ENCODE peak calls at places on chromosomes 1 and 21, in eight cellular contexts. N is HCT116; L is tibial artery; V is heart right ventricle; P is Peyer's patch; Z is effector memory CD4-positive, alpha-beta T cell; I is spleen; O is hepatocyte. X is an unnamed sample.

GRCh38 chr1:99465176-99465900 is 180.6 kb upstream of the PALMD start:
- DNase-seq in I (no peak), O (no peak), L (no peak), P (no peak), N (no peak), Z (no peak), V (no peak), X (no peak)

GRCh38 chr1:199298825-199299224 is 660.0 kb downstream of the PTPRC start:
- DNase-seq in N (no peak), I (no peak), P (no peak), O (no peak), L (no peak), Z (no peak), V (no peak), X (no peak)

GRCh38 chr1:167126811-167127210 is 32.9 kb downstream of the STYXL2 start:
- DNase-seq in O (no peak), Z (no peak), P (no peak), L (no peak), V (peak; percentile 37), N (no peak), I (no peak), X (no peak)

GRCh38 chr1:54818461-54819194 is 17.5 kb upstream of the TTC22 start:
- DNase-seq in N (no peak), V (no peak), O (no peak), I (no peak), L (no peak), P (no peak), Z (no peak), X (no peak)

GRCh38 chr1:68791800-68792199 is 294.9 kb upstream of the DEPDC1 start:
- DNase-seq in O (no peak), I (no peak), P (no peak), N (peak; percentile 6), L (no peak), Z (no peak), V (no peak), X (no peak)

GRCh38 chr1:92291372-92291999 is 7.3 kb downstream of the GLMN start:
- DNase-seq in O (peak; percentile 66), V (no peak), Z (no peak), P (no peak), L (no peak), I (no peak), N (peak; percentile 52), X (no peak)

GRCh38 chr1:80249699-80250098 is 1243.2 kb upstream of the ADGRL4 start:
- DNase-seq in N (no peak), Z (no peak), V (no peak), O (no peak), L (no peak), P (no peak), I (no peak), X (no peak)

GRCh38 chr1:9561429-9561828 is 22.2 kb downstream of the SLC25A33 start:
- DNase-seq in I (no peak), L (no peak), O (peak; percentile 81), V (no peak), Z (no peak), N (no peak), P (no peak), X (no peak)

GRCh38 chr1:65820983-65821382 is 28.3 kb downstream of the PDE4B start:
- DNase-seq in V (no peak), N (no peak), I (no peak), P (no peak), L (no peak), O (no peak), Z (no peak), X (no peak)

GRCh38 chr1:87200875-87201638 is 127.6 kb upstream of the LMO4 start:
- DNase-seq in L (no peak), O (peak; percentile 19), P (no peak), I (no peak), N (no peak), V (no peak), Z (no peak), X (no peak)

GRCh38 chr1:21924503-21925005 is 12.6 kb downstream of the HSPG2 start:
- DNase-seq in Z (no peak), I (no peak), N (no peak), L (no peak), V (no peak), P (no peak), O (peak; percentile 26), X (no peak)

GRCh38 chr1:228530086-228530758 is 43.0 kb downstream of the RNF187 start:
- DNase-seq in O (no peak), Z (no peak), P (no peak), I (peak; percentile 17), V (no peak), N (no peak), L (peak; percentile 25), X (no peak)

GRCh38 chr21:46065215-46065992 is 32.5 kb upstream of the COL6A2 start:
- DNase-seq in V (peak; percentile 74), N (no peak), P (peak; percentile 62), I (no peak), O (peak; percentile 45), Z (no peak), L (peak; percentile 85), X (no peak)

GRCh38 chr1:115134850-115135484 is 45.7 kb upstream of the TSPAN2 start:
- DNase-seq in Z (no peak), O (peak; percentile 19), N (peak; percentile 22), V (no peak), P (no peak), L (peak; percentile 85), I (no peak), X (no peak)

GRCh38 chr1:3697104-3697503 is 44.8 kb downstream of the TP73 start:
- DNase-seq in L (no peak), Z (no peak), V (no peak), P (no peak), O (no peak), I (no peak), N (no peak), X (no peak)

GRCh38 chr1:99645699-99646531 is at the start of gene PALMD:
- DNase-seq in P (no peak), O (peak; percentile 41), N (no peak), Z (no peak), V (peak; percentile 48), L (no peak), I (no peak), X (peak; percentile 34)

GRCh38 chr1:192977089-192977706 is 82.0 kb downstream of the UCHL5 start:
- DNase-seq in V (no peak), O (no peak), I (no peak), L (no peak), Z (no peak), N (no peak), P (no peak), X (no peak)

GRCh38 chr21:25300632-25301031 is 306.6 kb downstream of the MRPL39 start:
- DNase-seq in Z (no peak), O (no peak), I (no peak), N (no peak), L (no peak), V (no peak), P (no peak), X (no peak)
- H3K4me1 ChIP-seq in Z (no peaks in the 10 kb centered on the region), O (no peaks in the 10 kb centered on the region), I (no peaks in the 10 kb centered on the region), N (no peaks in the 10 kb centered on the region), L (no peaks in the 10 kb centered on the region), V (no peaks in the 10 kb centered on the region), P (no peaks in the 10 kb centered on the region), X (no peaks in the 10 kb centered on the region)

DNA sequence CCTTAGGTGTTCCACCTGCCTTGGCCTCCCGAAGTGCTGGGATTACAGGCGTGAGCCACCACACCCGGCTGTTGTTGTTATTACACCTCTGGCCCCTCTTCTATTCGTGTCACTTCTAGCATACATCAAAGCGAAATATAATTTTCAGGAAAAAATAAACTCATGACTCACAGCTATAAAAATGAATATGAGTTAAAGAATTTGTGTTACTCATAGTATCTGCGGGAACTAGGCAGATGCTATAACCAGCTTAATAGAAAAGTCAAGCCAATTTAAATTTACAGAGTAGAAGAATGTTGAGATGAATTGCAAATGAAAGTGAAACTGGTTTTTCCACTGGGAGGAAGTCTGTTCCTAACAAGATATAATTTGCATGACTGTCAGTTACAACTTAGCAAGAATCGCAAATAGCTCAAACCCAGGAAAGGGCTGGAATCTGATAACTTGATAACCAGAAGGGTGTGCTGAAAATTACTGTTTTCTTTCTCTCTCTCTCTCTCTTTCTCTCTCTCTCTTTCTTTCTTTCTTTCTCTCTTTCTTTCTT is 11.2 kb downstream of the OR2W3 start:
- DNase-seq in N (no peak), L (no peak), P (no peak), V (no peak), I (no peak), O (no peak), Z (no peak), X (no peak)
- H3K27ac ChIP-seq in N (no peak overlapping the region), L (no peak overlapping the region), P (no peak overlapping the region), V (no peak overlapping the region), I (peak overlapping the region; percentile 81), O (no peak overlapping the region), Z (no peak overlapping the region), X (no peak overlapping the region)

GRCh38 chr1:2489615-2490014 is 13.5 kb downstream of the PLCH2 start:
- DNase-seq in O (no peak), Z (no peak), I (no peak), N (no peak), V (no peak), P (no peak), L (no peak), X (no peak)

GRCh38 chr1:2488688-2489087 is 12.6 kb downstream of the PLCH2 start:
- DNase-seq in I (no peak), Z (no peak), N (no peak), P (no peak), L (no peak), V (no peak), O (no peak), X (no peak)

GRCh38 chr1:2483026-2483425 is 6.9 kb downstream of the PLCH2 start:
- DNase-seq in N (no peak), P (no peak), L (no peak), V (no peak), I (no peak), Z (no peak), O (no peak), X (no peak)

GRCh38 chr1:2483970-2484369 is 7.9 kb downstream of the PLCH2 start:
- DNase-seq in Z (no peak), L (no peak), P (no peak), I (no peak), O (no peak), N (no peak), V (no peak), X (no peak)

GRCh38 chr1:2486558-2486957 is 10.5 kb downstream of the PLCH2 start:
- DNase-seq in L (no peak), Z (no peak), V (no peak), O (no peak), P (no peak), I (no peak), N (no peak), X (no peak)
- H3K36me3 ChIP-seq in L (no peaks in the 10 kb centered on the region), Z (peaks cover 8% of the 10 kb centered on the region), V (no peaks in the 10 kb centered on the region), O (no peaks in the 10 kb centered on the region), P (no peaks in the 10 kb centered on the region), I (peaks cover 26% of the 10 kb centered on the region), N (no peaks in the 10 kb centered on the region), X (no peaks in the 10 kb centered on the region)

DNA sequence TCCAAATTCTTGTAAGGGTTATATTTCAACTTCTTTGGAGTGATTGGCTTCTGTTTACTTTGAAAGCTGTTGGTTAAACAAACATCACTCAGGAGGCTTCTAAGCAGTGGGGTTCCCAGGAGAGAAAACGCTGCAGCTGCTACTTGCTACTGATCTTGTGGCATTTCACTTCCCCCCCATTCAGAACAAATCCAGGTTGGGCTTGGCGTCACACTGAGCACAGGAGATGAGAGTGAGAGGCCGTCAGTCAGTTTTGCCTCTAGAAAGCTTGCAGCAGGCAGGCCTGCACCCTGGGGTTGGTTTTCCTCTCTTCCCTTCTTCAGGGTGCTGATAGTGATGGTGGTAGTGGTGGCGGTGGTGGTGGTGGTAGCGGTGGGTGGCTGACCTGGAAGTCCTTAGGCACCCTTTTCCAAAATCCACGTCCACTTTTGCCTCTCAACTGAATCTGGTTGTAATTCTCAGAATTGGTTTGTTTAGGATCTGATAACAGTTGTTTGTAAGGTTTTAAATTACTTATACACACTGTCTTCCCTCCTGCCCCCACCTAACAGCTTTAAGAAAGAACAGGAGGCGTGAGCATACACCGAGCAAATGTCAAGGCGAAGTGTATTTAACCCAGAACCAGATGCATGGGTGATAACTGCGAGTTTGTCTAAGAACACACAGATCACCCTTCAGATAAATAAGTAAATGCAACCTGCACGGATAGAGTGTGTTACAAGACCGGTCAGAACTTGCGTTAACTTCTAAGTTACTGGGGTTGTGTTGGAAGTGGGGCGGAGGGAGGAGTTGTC is 3.2 kb upstream of the PROX1 start:
- DNase-seq in I (no peak), O (no peak), Z (no peak), N (no peak), V (no peak), P (no peak), L (no peak), X (no peak)
- H3K4me1 ChIP-seq in I (no peaks in the 10 kb centered on the region), O (peaks cover 29% of the 10 kb centered on the region), Z (peaks cover 19% of the 10 kb centered on the region), N (no peaks in the 10 kb centered on the region), V (peaks cover 17% of the 10 kb centered on the region), P (peaks cover 31% of the 10 kb centered on the region), L (peaks cover 54% of the 10 kb centered on the region), X (peaks cover 31% of the 10 kb centered on the region)